ENCODE peak calls at places on chromosomes 3 and 15, in eight cellular contexts. One of them, this sample, is unnamed.

GRCh38 chr3:16242177-16242576 is 22.6 kb downstream of the DPH3 start:
- DNase-seq in A549: no peak
- DNase-seq in IMR-90: no peak
- DNase-seq in AG09319: no peak
- DNase-seq in GM23338: no peak
- DNase-seq in osteocyte: no peak
- DNase-seq in colonic mucosa: no peak
- DNase-seq in tibial nerve: no peak
- DNase-seq in this sample: no peak

GRCh38 chr3:52792961-52793695 is 1.5 kb upstream of the ITIH3 start:
- DNase-seq in tibial nerve: no peak
- DNase-seq in AG09319: no peak
- DNase-seq in osteocyte: no peak
- DNase-seq in A549: no peak
- DNase-seq in GM23338: no peak
- DNase-seq in IMR-90: no peak
- DNase-seq in colonic mucosa: no peak
- DNase-seq in this sample: no peak

GRCh38 chr15:60441323-60441722 is 37.6 kb downstream of the ICE2 start:
- DNase-seq in tibial nerve: no peak
- DNase-seq in A549: no peak
- DNase-seq in IMR-90: no peak
- DNase-seq in osteocyte: no peak
- DNase-seq in colonic mucosa: no peak
- DNase-seq in AG09319: no peak
- DNase-seq in GM23338: no peak
- DNase-seq in this sample: no peak

GRCh38 chr3:115852278-115852677 is 229.0 kb downstream of the GAP43 start:
- DNase-seq in osteocyte: no peak
- DNase-seq in AG09319: no peak
- DNase-seq in colonic mucosa: no peak
- DNase-seq in A549: no peak
- DNase-seq in GM23338: no peak
- DNase-seq in tibial nerve: no peak
- DNase-seq in IMR-90: no peak
- DNase-seq in this sample: no peak

GRCh38 chr3:36380171-36381031 is at the start of gene STAC:
- DNase-seq in osteocyte: no peak
- DNase-seq in AG09319: no peak
- DNase-seq in IMR-90: no peak
- DNase-seq in A549: peak
- DNase-seq in colonic mucosa: peak
- DNase-seq in tibial nerve: no peak
- DNase-seq in GM23338: peak
- DNase-seq in this sample: peak

GRCh38 chr15:56739474-56739873 is 6.2 kb upstream of the ZNF280D start:
- DNase-seq in colonic mucosa: no peak
- DNase-seq in A549: no peak
- DNase-seq in AG09319: no peak
- DNase-seq in osteocyte: no peak
- DNase-seq in IMR-90: no peak
- DNase-seq in tibial nerve: no peak
- DNase-seq in GM23338: no peak
- DNase-seq in this sample: no peak

GRCh38 chr3:15815696-15816095 is 17.9 kb upstream of the ANKRD28 start:
- DNase-seq in A549: peak
- DNase-seq in AG09319: peak
- DNase-seq in osteocyte: no peak
- DNase-seq in GM23338: no peak
- DNase-seq in tibial nerve: no peak
- DNase-seq in colonic mucosa: no peak
- DNase-seq in IMR-90: peak
- DNase-seq in this sample: no peak

GRCh38 chr3:141561426-141562034 is 74.7 kb downstream of the RASA2 start:
- DNase-seq in GM23338: peak
- DNase-seq in osteocyte: no peak
- DNase-seq in A549: no peak
- DNase-seq in colonic mucosa: peak
- DNase-seq in IMR-90: peak
- DNase-seq in tibial nerve: peak
- DNase-seq in AG09319: peak
- DNase-seq in this sample: peak

GRCh38 chr15:42608767-42609488 is 33.5 kb downstream of the STARD9 start:
- DNase-seq in AG09319: no peak
- DNase-seq in colonic mucosa: no peak
- DNase-seq in tibial nerve: no peak
- DNase-seq in GM23338: no peak
- DNase-seq in IMR-90: no peak
- DNase-seq in A549: no peak
- DNase-seq in osteocyte: no peak
- DNase-seq in this sample: peak

GRCh38 chr3:136193273-136194043 is 2.7 kb downstream of the MSL2 start:
- DNase-seq in IMR-90: no peak
- DNase-seq in colonic mucosa: no peak
- DNase-seq in osteocyte: no peak
- DNase-seq in AG09319: no peak
- DNase-seq in A549: no peak
- DNase-seq in tibial nerve: no peak
- DNase-seq in GM23338: no peak
- DNase-seq in this sample: peak

GRCh38 chr3:154678271-154678670 is 248.3 kb upstream of the GPR149 start:
- DNase-seq in IMR-90: no peak
- DNase-seq in GM23338: no peak
- DNase-seq in osteocyte: no peak
- DNase-seq in colonic mucosa: no peak
- DNase-seq in tibial nerve: no peak
- DNase-seq in A549: no peak
- DNase-seq in AG09319: no peak
- DNase-seq in this sample: no peak

GRCh38 chr15:41788262-41788661 is 14.0 kb downstream of the MAPKBP1 start:
- DNase-seq in AG09319: no peak
- DNase-seq in IMR-90: no peak
- DNase-seq in GM23338: no peak
- DNase-seq in colonic mucosa: no peak
- DNase-seq in osteocyte: no peak
- DNase-seq in tibial nerve: no peak
- DNase-seq in A549: no peak
- DNase-seq in this sample: no peak

GRCh38 chr3:50587373-50587772 is 18.1 kb downstream of the HEMK1 start:
- DNase-seq in colonic mucosa: no peak
- DNase-seq in osteocyte: no peak
- DNase-seq in tibial nerve: no peak
- DNase-seq in IMR-90: peak
- DNase-seq in A549: no peak
- DNase-seq in GM23338: no peak
- DNase-seq in AG09319: no peak
- DNase-seq in this sample: peak

GRCh38 chr15:95604634-95605036 is 725.9 kb upstream of the NR2F2 start:
- DNase-seq in A549: no peak
- DNase-seq in osteocyte: no peak
- DNase-seq in IMR-90: peak
- DNase-seq in colonic mucosa: peak
- DNase-seq in AG09319: peak
- DNase-seq in tibial nerve: peak
- DNase-seq in GM23338: no peak
- DNase-seq in this sample: no peak

GRCh38 chr15:80852676-80853075 is 73.5 kb downstream of the CEMIP start:
- DNase-seq in tibial nerve: no peak
- DNase-seq in AG09319: no peak
- DNase-seq in IMR-90: no peak
- DNase-seq in colonic mucosa: peak
- DNase-seq in GM23338: no peak
- DNase-seq in A549: no peak
- DNase-seq in osteocyte: no peak
- DNase-seq in this sample: no peak

GRCh38 chr3:95460274-95460673 is 1354.1 kb upstream of the EPHA6 start:
- DNase-seq in IMR-90: no peak
- DNase-seq in A549: no peak
- DNase-seq in GM23338: no peak
- DNase-seq in AG09319: no peak
- DNase-seq in colonic mucosa: no peak
- DNase-seq in osteocyte: no peak
- DNase-seq in tibial nerve: no peak
- DNase-seq in this sample: no peak

GRCh38 chr15:52738311-52738710 is 51.8 kb downstream of the ONECUT1 start:
- DNase-seq in colonic mucosa: no peak
- DNase-seq in GM23338: no peak
- DNase-seq in AG09319: no peak
- DNase-seq in IMR-90: no peak
- DNase-seq in A549: no peak
- DNase-seq in tibial nerve: no peak
- DNase-seq in osteocyte: no peak
- DNase-seq in this sample: no peak

GRCh38 chr3:17027344-17027743 is 142.6 kb downstream of the PLCL2 start:
- DNase-seq in GM23338: no peak
- DNase-seq in colonic mucosa: no peak
- DNase-seq in A549: no peak
- DNase-seq in osteocyte: no peak
- DNase-seq in IMR-90: no peak
- DNase-seq in AG09319: no peak
- DNase-seq in tibial nerve: no peak
- DNase-seq in this sample: no peak

GRCh38 chr15:47523669-47524068 is 193.6 kb upstream of the SEMA6D start:
- DNase-seq in osteocyte: no peak
- DNase-seq in colonic mucosa: no peak
- DNase-seq in tibial nerve: no peak
- DNase-seq in AG09319: no peak
- DNase-seq in IMR-90: peak
- DNase-seq in GM23338: no peak
- DNase-seq in A549: no peak
- DNase-seq in this sample: no peak

GRCh38 chr3:13822042-13822441 is 57.8 kb downstream of the WNT7A start:
- DNase-seq in AG09319: no peak
- DNase-seq in GM23338: no peak
- DNase-seq in tibial nerve: no peak
- DNase-seq in IMR-90: no peak
- DNase-seq in A549: no peak
- DNase-seq in colonic mucosa: no peak
- DNase-seq in osteocyte: no peak
- DNase-seq in this sample: peak

GRCh38 chr15:93358171-93359036 is 269.4 kb upstream of the RGMA start:
- DNase-seq in IMR-90: no peak
- DNase-seq in osteocyte: no peak
- DNase-seq in GM23338: peak
- DNase-seq in colonic mucosa: no peak
- DNase-seq in tibial nerve: no peak
- DNase-seq in AG09319: no peak
- DNase-seq in A549: no peak
- DNase-seq in this sample: no peak

GRCh38 chr3:35832140-35832571 is 192.8 kb downstream of the ARPP21 start:
- DNase-seq in osteocyte: no peak
- DNase-seq in IMR-90: no peak
- DNase-seq in colonic mucosa: no peak
- DNase-seq in A549: peak
- DNase-seq in GM23338: peak
- DNase-seq in tibial nerve: no peak
- DNase-seq in AG09319: no peak
- DNase-seq in this sample: no peak

GRCh38 chr15:51377038-51377761 is 35.7 kb downstream of the GLDN start:
- DNase-seq in GM23338: no peak
- DNase-seq in IMR-90: peak
- DNase-seq in osteocyte: no peak
- DNase-seq in AG09319: peak
- DNase-seq in A549: no peak
- DNase-seq in colonic mucosa: no peak
- DNase-seq in tibial nerve: no peak
- DNase-seq in this sample: no peak

GRCh38 chr3:123745184-123745855 is 138.8 kb downstream of the MYLK start:
- DNase-seq in osteocyte: no peak
- DNase-seq in colonic mucosa: no peak
- DNase-seq in AG09319: no peak
- DNase-seq in IMR-90: no peak
- DNase-seq in A549: no peak
- DNase-seq in GM23338: peak
- DNase-seq in tibial nerve: no peak
- DNase-seq in this sample: no peak
- TF ChIP-seq CTCF in osteocyte: peak
- TF ChIP-seq CTCF in colonic mucosa: no peak
- TF ChIP-seq CTCF in AG09319: peak
- TF ChIP-seq CTCF in IMR-90: no peak
- TF ChIP-seq CTCF in A549: peak
- TF ChIP-seq CTCF in GM23338: peak
- TF ChIP-seq CTCF in tibial nerve: no peak
- TF ChIP-seq CTCF in this sample: no peak

GRCh38 chr15:24856397-24857093 is 98.2 kb upstream of the SNRPN start:
- DNase-seq in colonic mucosa: no peak
- DNase-seq in GM23338: peak
- DNase-seq in IMR-90: peak
- DNase-seq in AG09319: no peak
- DNase-seq in tibial nerve: no peak
- DNase-seq in A549: no peak
- DNase-seq in osteocyte: no peak
- DNase-seq in this sample: no peak
- TF ChIP-seq CTCF in colonic mucosa: no peak
- TF ChIP-seq CTCF in GM23338: no peak
- TF ChIP-seq CTCF in IMR-90: no peak
- TF ChIP-seq CTCF in AG09319: no peak
- TF ChIP-seq CTCF in tibial nerve: no peak
- TF ChIP-seq CTCF in A549: no peak
- TF ChIP-seq CTCF in osteocyte: no peak
- TF ChIP-seq CTCF in this sample: no peak

GRCh38 chr3:163481738-163482137 is 1596.6 kb downstream of the SI start:
- DNase-seq in osteocyte: no peak
- DNase-seq in GM23338: no peak
- DNase-seq in AG09319: no peak
- DNase-seq in IMR-90: no peak
- DNase-seq in A549: no peak
- DNase-seq in tibial nerve: no peak
- DNase-seq in colonic mucosa: no peak
- DNase-seq in this sample: no peak

GRCh38 chr3:163474766-163475165 is 1603.5 kb downstream of the SI start:
- DNase-seq in tibial nerve: no peak
- DNase-seq in A549: no peak
- DNase-seq in colonic mucosa: no peak
- DNase-seq in GM23338: no peak
- DNase-seq in AG09319: no peak
- DNase-seq in IMR-90: no peak
- DNase-seq in osteocyte: no peak
- DNase-seq in this sample: no peak

DNA sequence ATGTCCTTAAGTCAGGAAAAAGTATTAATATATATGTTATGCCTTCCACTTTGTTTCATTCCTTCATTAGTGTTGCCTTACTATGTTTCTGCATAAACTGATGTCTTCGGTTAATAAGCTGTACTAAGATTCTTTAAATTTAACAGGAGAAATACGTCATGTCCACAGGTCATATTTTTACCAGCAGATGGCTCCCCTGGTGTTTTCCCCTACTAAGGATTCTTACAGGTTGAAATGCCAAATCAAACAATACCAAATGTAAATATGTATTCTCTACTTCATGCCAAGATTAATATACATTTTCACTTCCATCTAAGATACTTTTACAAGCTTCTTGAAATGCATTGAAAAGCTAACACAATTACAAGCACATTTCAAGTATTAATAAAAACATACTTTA is 1602.1 kb downstream of the SI start:
- DNase-seq in AG09319: no peak
- DNase-seq in A549: no peak
- DNase-seq in IMR-90: no peak
- DNase-seq in osteocyte: no peak
- DNase-seq in GM23338: peak
- DNase-seq in colonic mucosa: no peak
- DNase-seq in tibial nerve: no peak
- DNase-seq in this sample: no peak
- TF ChIP-seq CTCF in AG09319: no peak
- TF ChIP-seq CTCF in A549: peak
- TF ChIP-seq CTCF in IMR-90: no peak
- TF ChIP-seq CTCF in osteocyte: peak
- TF ChIP-seq CTCF in GM23338: peak
- TF ChIP-seq CTCF in colonic mucosa: no peak
- TF ChIP-seq CTCF in tibial nerve: no peak
- TF ChIP-seq CTCF in this sample: no peak

GRCh38 chr15:78739996-78740903 is 71.0 kb downstream of the ADAMTS7 start:
- DNase-seq in colonic mucosa: peak
- DNase-seq in AG09319: no peak
- DNase-seq in A549: no peak
- DNase-seq in GM23338: peak
- DNase-seq in tibial nerve: no peak
- DNase-seq in osteocyte: peak
- DNase-seq in IMR-90: peak
- DNase-seq in this sample: peak
- TF ChIP-seq CTCF in colonic mucosa: peak
- TF ChIP-seq CTCF in AG09319: peak
- TF ChIP-seq CTCF in A549: peak
- TF ChIP-seq CTCF in GM23338: peak
- TF ChIP-seq CTCF in tibial nerve: peak
- TF ChIP-seq CTCF in osteocyte: peak
- TF ChIP-seq CTCF in IMR-90: peak
- TF ChIP-seq CTCF in this sample: peak

This sample was measured in activated CD8-positive, alpha-beta T cell treated with anti-CD3 and anti-CD28 coated beads for 36 hours.